ENCODE peak calls at places on chromosomes 11 and 22, in seven cellular contexts. B is breast epithelium; A is fibroblast of mammary gland; F is BJ; N is cardiac muscle cell; Y is heart left ventricle; M is CD8-positive, alpha-beta T cell. T is an unnamed sample.
A peak's percentile ranks its signal among the peaks of the same experiment; 100 is the strongest.

GRCh38 chr11:18792066-18792591 is 531 bp upstream of the PTPN5 start:
- DNase-seq in B (no peak), A (no peak), F (no peak), N (peak; percentile 7), Y (no peak), M (peak; percentile 25), T (no peak)

GRCh38 chr11:106853850-106854401 is 164.3 kb downstream of the GUCY1A2 start:
- DNase-seq in B (no peak), A (no peak), F (no peak), N (no peak), Y (no peak), M (no peak), T (no peak)

GRCh38 chr22:46137218-46137766 is 13.0 kb upstream of the PPARA start:
- DNase-seq in B (no peak), A (no peak), F (no peak), N (no peak), Y (no peak), M (no peak), T (no peak)

GRCh38 chr11:125373426-125374391 is 122.4 kb downstream of the FEZ1 start:
- DNase-seq in B (no peak), A (no peak), F (no peak), N (peak; percentile 80), Y (peak; percentile 59), M (no peak), T (no peak)

GRCh38 chr22:47163876-47164513 is 401.5 kb downstream of the TBC1D22A start:
- DNase-seq in B (no peak), A (no peak), F (no peak), N (no peak), Y (peak; percentile 41), M (no peak), T (no peak)

GRCh38 chr11:107988397-107989158 is 20.1 kb upstream of the CUL5 start:
- DNase-seq in B (no peak), A (no peak), F (no peak), N (no peak), Y (no peak), M (no peak), T (no peak)

GRCh38 chr22:49967333-49968241 is 7.0 kb downstream of the PIM3 start:
- DNase-seq in B (peak; percentile 53), A (no peak), F (no peak), N (peak; percentile 60), Y (peak; percentile 68), M (peak; percentile 49), T (peak; percentile 28)

GRCh38 chr22:40757071-40757470 is 62.1 kb downstream of the SLC25A17 start:
- DNase-seq in B (no peak), A (peak; percentile 25), F (no peak), N (peak; percentile 16), Y (no peak), M (no peak), T (no peak)

GRCh38 chr22:47034076-47034808 is 271.8 kb downstream of the TBC1D22A start:
- DNase-seq in B (no peak), A (no peak), F (no peak), N (no peak), Y (peak; percentile 12), M (no peak), T (peak; percentile 22)

GRCh38 chr11:17572791-17573460 is 25.9 kb downstream of the OTOG start:
- DNase-seq in B (no peak), A (no peak), F (no peak), N (no peak), Y (no peak), M (no peak), T (no peak)

GRCh38 chr11:18367431-18367830 is 26.9 kb upstream of the LDHA start:
- DNase-seq in B (no peak), A (peak; percentile 26), F (no peak), N (peak; percentile 33), Y (no peak), M (no peak), T (no peak)

GRCh38 chr22:32618461-32619140 is 144.0 kb downstream of the FBXO7 start:
- DNase-seq in B (peak; percentile 48), A (peak; percentile 30), F (no peak), N (peak; percentile 40), Y (peak; percentile 65), M (no peak), T (no peak)

GRCh38 chr11:15565846-15566245 is 451.1 kb downstream of the INSC start:
- DNase-seq in B (no peak), A (no peak), F (no peak), N (no peak), Y (no peak), M (no peak), T (peak; percentile 29)

GRCh38 chr22:47192651-47193437 is 430.4 kb downstream of the TBC1D22A start:
- DNase-seq in B (no peak), A (no peak), F (no peak), N (no peak), Y (no peak), M (peak; percentile 46), T (no peak)

GRCh38 chr11:65788801-65789200 is 1.9 kb downstream of the OVOL1 start:
- DNase-seq in B (no peak), A (no peak), F (no peak), N (no peak), Y (no peak), M (no peak), T (no peak)
- H3K4me3 ChIP-seq in B (no peak overlapping the region), A (no peak overlapping the region), F (no peak overlapping the region), N (no peak overlapping the region), Y (no peak overlapping the region), M (no peak overlapping the region), T (no peak overlapping the region)

GRCh38 chr11:119624102-119624615 is 104.8 kb downstream of the NECTIN1 start:
- DNase-seq in B (no peak), A (no peak), F (no peak), N (no peak), Y (no peak), M (no peak), T (peak; percentile 31)
- TF ChIP-seq CTCF in B (no peak), A (peak; percentile 24), F (peak; percentile 59), N (peak; percentile 45), Y (peak; percentile 27), M (peak; percentile 66), T (peak; percentile 47)

DNA sequence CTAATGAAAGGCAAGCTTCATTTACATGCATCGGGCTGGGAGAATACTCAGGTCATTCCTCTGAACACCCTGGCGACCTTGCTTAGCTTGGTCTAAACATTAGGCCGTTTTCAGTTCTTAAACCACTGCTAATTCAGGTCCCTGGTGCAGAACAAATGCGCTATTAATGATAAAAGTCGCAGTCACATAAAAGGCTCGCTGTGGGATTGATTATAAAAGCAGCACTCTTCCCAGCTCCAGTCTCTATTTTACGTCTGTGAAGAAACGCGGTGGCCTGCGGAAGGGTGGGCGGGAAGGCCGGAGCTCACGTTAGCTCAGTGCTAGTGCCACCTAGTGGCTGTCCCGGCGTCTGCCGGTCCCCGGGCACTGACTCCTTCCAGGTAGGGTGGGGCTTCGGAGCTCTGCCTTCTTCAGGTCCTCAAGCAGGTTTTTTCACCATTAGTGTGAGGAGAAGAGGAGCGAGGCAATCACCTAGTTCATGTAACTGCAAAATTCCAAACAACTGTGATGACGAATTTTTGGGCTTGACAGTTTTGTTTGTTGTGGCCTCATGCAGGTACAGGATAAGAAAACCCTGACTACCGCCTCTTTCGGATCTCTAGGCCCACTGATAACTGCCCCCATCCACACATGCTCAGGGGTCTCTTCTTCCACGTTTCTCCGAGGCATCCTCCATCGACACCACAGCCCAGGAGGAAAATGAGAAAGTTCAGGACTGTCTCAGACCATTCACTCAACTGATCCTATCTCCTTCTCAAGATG is 66.5 kb upstream of the CLMP start:
- DNase-seq in B (peak; percentile 61), A (peak; percentile 73), F (no peak), N (peak; percentile 81), Y (peak; percentile 72), M (peak; percentile 70), T (peak; percentile 89)
- H3K4me3 ChIP-seq in B (no peak overlapping the region), A (peak overlapping the region; percentile 8), F (no peak overlapping the region), N (no peak overlapping the region), Y (peak overlapping the region; percentile 40), M (no peak overlapping the region), T (peak overlapping the region; percentile 46)

GRCh38 chr11:29260939-29261705 is 755.7 kb downstream of the KCNA4 start:
- DNase-seq in B (no peak), A (peak; percentile 19), F (no peak), N (no peak), Y (no peak), M (no peak), T (no peak)
- TF ChIP-seq CTCF in B (no peak), A (no peak), F (peak; percentile 14), N (no peak), Y (no peak), M (no peak), T (no peak)

GRCh38 chr22:38023045-38023444 is 34.2 kb upstream of the PICK1 start:
- DNase-seq in B (no peak), A (no peak), F (no peak), N (no peak), Y (no peak), M (no peak), T (no peak)
- H3K4me3 ChIP-seq in B (no peak overlapping the region), A (no peak overlapping the region), F (no peak overlapping the region), N (no peak overlapping the region), Y (no peak overlapping the region), M (no peak overlapping the region), T (no peak overlapping the region)

DNA sequence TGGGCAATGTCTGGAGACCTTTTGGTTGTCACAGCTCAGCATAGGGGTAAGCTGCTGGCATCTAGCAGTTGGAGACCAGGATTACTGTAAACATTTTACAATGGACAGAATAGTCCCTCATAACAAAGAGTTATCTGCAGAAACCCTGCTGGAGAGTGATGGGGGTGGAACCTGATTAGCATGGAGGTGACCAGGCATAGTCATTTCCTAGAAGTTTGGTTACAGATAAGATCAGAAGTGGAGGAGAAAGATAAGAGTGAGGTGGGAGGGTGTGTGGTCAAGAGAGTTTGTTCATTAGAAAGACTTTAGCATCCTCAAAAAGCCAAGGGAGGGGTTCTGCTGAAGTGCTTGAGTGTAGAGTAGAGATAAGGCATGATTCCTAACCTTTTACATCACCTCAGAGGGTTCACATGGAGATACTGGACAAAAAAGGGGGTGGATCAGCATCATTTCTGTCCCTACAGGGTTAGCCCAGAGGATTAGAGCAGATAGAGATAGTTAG is 38.8 kb downstream of the PRDM11 start:
- DNase-seq in B (no peak), A (no peak), F (no peak), N (no peak), Y (no peak), M (no peak), T (no peak)
- TF ChIP-seq CTCF in B (no peak), A (no peak), F (no peak), N (no peak), Y (no peak), M (no peak), T (no peak)

DNA sequence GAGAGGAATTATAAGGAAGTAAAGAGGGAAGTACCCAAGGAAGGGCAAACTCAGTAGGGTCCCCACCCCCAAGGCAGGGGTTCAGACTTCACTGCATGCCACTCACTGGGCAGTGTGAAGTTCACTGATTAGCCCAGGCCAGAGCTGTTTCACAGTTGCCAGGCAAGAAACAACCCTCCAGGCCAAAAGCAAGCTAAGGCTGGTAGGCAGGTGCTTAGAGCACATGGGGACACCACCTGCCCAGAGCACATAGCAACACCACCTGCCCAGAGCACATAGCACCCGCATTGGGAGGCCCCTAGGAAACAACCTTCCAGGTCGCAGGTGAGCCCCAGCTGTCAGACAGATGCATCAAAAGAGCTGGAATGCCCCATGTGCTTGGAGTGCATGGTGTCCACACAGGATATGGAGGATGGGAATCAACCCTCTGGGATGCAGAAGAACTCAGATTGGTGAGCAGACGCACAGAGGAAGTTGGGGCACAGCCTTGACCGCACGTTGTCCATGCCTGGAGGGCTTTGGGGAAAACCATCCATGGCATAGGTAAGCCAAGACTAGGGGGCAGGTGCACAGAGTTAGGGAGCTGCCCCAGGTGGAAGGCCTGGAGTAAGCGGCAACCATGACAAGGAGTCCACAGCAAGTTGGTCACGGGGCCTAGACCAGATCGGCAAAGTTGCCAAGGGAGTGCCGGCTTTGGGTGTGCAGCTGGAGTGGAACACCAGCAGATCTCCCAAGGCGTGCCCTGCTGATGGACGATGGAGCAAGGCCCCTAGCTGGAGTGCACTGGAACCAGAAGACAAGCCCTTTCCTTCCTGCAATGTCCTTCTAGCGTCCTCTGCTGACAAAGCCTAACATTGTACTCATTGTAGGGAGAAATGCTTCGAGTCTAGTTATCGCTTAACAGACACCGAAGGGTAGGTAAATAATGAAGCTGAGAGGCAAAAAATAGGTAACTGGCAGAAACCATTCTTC is 7.8 kb upstream of the TMEM216 start:
- DNase-seq in B (no peak), A (peak; percentile 62), F (no peak), N (peak; percentile 68), Y (no peak), M (no peak), T (peak; percentile 19)
- H3K4me3 ChIP-seq in B (no peak overlapping the region), A (no peak overlapping the region), F (no peak overlapping the region), N (no peak overlapping the region), Y (no peak overlapping the region), M (no peak overlapping the region), T (no peak overlapping the region)